ENCODE peak calls at places on chromosomes 6 and 20, in six cellular contexts. One of them, this sample, is unnamed.
A peak's percentile ranks its signal among the peaks of the same experiment; 100 is the strongest.

GRCh38 chr20:54221383-54221782 is 13.5 kb downstream of the PFDN4 start:
- DNase-seq in HepG2: no peak
- DNase-seq in sigmoid colon: no peak
- DNase-seq in breast epithelium: no peak
- DNase-seq in GM12878: no peak
- DNase-seq in stomach: no peak
- DNase-seq in this sample: no peak

GRCh38 chr6:147974376-147974775 is 368.3 kb upstream of the SASH1 start:
- DNase-seq in sigmoid colon: no peak
- DNase-seq in stomach: no peak
- DNase-seq in GM12878: no peak
- DNase-seq in breast epithelium: no peak
- DNase-seq in HepG2: peak; percentile 18
- DNase-seq in this sample: no peak

GRCh38 chr20:51563141-51563596 is 20.6 kb upstream of the NFATC2 start:
- DNase-seq in stomach: no peak
- DNase-seq in breast epithelium: no peak
- DNase-seq in GM12878: no peak
- DNase-seq in HepG2: no peak
- DNase-seq in sigmoid colon: no peak
- DNase-seq in this sample: no peak

GRCh38 chr6:41712651-41713103 is 22.7 kb downstream of the TFEB start:
- DNase-seq in sigmoid colon: peak; percentile 89
- DNase-seq in stomach: peak; percentile 92
- DNase-seq in GM12878: no peak
- DNase-seq in breast epithelium: peak; percentile 92
- DNase-seq in HepG2: no peak
- DNase-seq in this sample: no peak

GRCh38 chr6:2782356-2782708 is 17.1 kb downstream of the WRNIP1 start:
- DNase-seq in breast epithelium: no peak
- DNase-seq in GM12878: no peak
- DNase-seq in stomach: no peak
- DNase-seq in sigmoid colon: no peak
- DNase-seq in HepG2: no peak
- DNase-seq in this sample: no peak

GRCh38 chr6:55875420-55875819 is at the start of gene BMP5:
- DNase-seq in HepG2: no peak
- DNase-seq in breast epithelium: no peak
- DNase-seq in sigmoid colon: no peak
- DNase-seq in stomach: no peak
- DNase-seq in GM12878: no peak
- DNase-seq in this sample: no peak

GRCh38 chr6:36444470-36444869 is 1.7 kb downstream of the KCTD20 start:
- DNase-seq in sigmoid colon: no peak
- DNase-seq in GM12878: no peak
- DNase-seq in HepG2: no peak
- DNase-seq in stomach: no peak
- DNase-seq in breast epithelium: no peak
- DNase-seq in this sample: no peak

GRCh38 chr20:31693987-31694661 is 28.5 kb downstream of the BCL2L1 start:
- DNase-seq in breast epithelium: no peak
- DNase-seq in stomach: no peak
- DNase-seq in sigmoid colon: no peak
- DNase-seq in GM12878: no peak
- DNase-seq in HepG2: no peak
- DNase-seq in this sample: no peak

GRCh38 chr20:48139262-48140041 is 354.2 kb upstream of the SULF2 start:
- DNase-seq in breast epithelium: no peak
- DNase-seq in sigmoid colon: no peak
- DNase-seq in stomach: no peak
- DNase-seq in HepG2: no peak
- DNase-seq in GM12878: no peak
- DNase-seq in this sample: no peak

GRCh38 chr6:127547215-127547614 is 28.1 kb upstream of the MTCL3 start:
- DNase-seq in GM12878: no peak
- DNase-seq in sigmoid colon: no peak
- DNase-seq in breast epithelium: no peak
- DNase-seq in HepG2: no peak
- DNase-seq in stomach: no peak
- DNase-seq in this sample: no peak

GRCh38 chr6:53263915-53264314 is 84.8 kb downstream of the ELOVL5 start:
- DNase-seq in breast epithelium: no peak
- DNase-seq in sigmoid colon: no peak
- DNase-seq in HepG2: no peak
- DNase-seq in stomach: no peak
- DNase-seq in GM12878: no peak
- DNase-seq in this sample: no peak

GRCh38 chr20:14583413-14583812 is 246.0 kb upstream of the FLRT3 start:
- DNase-seq in stomach: no peak
- DNase-seq in breast epithelium: no peak
- DNase-seq in HepG2: no peak
- DNase-seq in sigmoid colon: no peak
- DNase-seq in GM12878: no peak
- DNase-seq in this sample: no peak

GRCh38 chr20:25586877-25587276 is 1.5 kb upstream of the NINL start:
- DNase-seq in breast epithelium: no peak
- DNase-seq in HepG2: no peak
- DNase-seq in sigmoid colon: no peak
- DNase-seq in stomach: no peak
- DNase-seq in GM12878: no peak
- DNase-seq in this sample: no peak

GRCh38 chr6:164346631-164347030 is 932.1 kb downstream of the QKI start:
- DNase-seq in HepG2: no peak
- DNase-seq in stomach: no peak
- DNase-seq in sigmoid colon: no peak
- DNase-seq in breast epithelium: no peak
- DNase-seq in GM12878: no peak
- DNase-seq in this sample: no peak

GRCh38 chr6:155143610-155144106 is 120.2 kb upstream of the CLDN20 start:
- DNase-seq in stomach: no peak
- DNase-seq in sigmoid colon: no peak
- DNase-seq in breast epithelium: no peak
- DNase-seq in HepG2: no peak
- DNase-seq in GM12878: no peak
- DNase-seq in this sample: no peak

GRCh38 chr20:16363832-16364687 is 209.2 kb downstream of the KIF16B start:
- DNase-seq in breast epithelium: no peak
- DNase-seq in sigmoid colon: no peak
- DNase-seq in HepG2: no peak
- DNase-seq in stomach: no peak
- DNase-seq in GM12878: no peak
- DNase-seq in this sample: no peak

GRCh38 chr6:53734473-53735299 is 60.1 kb upstream of the LRRC1 start:
- DNase-seq in HepG2: peak; percentile 31
- DNase-seq in stomach: peak; percentile 60
- DNase-seq in GM12878: peak; percentile 26
- DNase-seq in sigmoid colon: no peak
- DNase-seq in breast epithelium: no peak
- DNase-seq in this sample: no peak

GRCh38 chr20:53208110-53208908 is 236.2 kb downstream of the TSHZ2 start:
- DNase-seq in breast epithelium: no peak
- DNase-seq in stomach: no peak
- DNase-seq in GM12878: no peak
- DNase-seq in sigmoid colon: no peak
- DNase-seq in HepG2: no peak
- DNase-seq in this sample: no peak

GRCh38 chr6:168546730-168547129 is 105.7 kb downstream of the SMOC2 start:
- DNase-seq in GM12878: no peak
- DNase-seq in breast epithelium: no peak
- DNase-seq in sigmoid colon: no peak
- DNase-seq in stomach: no peak
- DNase-seq in HepG2: no peak
- DNase-seq in this sample: no peak

GRCh38 chr20:10658051-10658823 is 15.6 kb downstream of the JAG1 start:
- DNase-seq in HepG2: no peak
- DNase-seq in breast epithelium: no peak
- DNase-seq in stomach: no peak
- DNase-seq in sigmoid colon: peak; percentile 62
- DNase-seq in GM12878: no peak
- DNase-seq in this sample: no peak

GRCh38 chr6:109440325-109441068 is at the start of the genes PPIL6 and SMPD2:
- DNase-seq in stomach: peak; percentile 86
- DNase-seq in sigmoid colon: peak; percentile 95
- DNase-seq in breast epithelium: peak; percentile 76
- DNase-seq in GM12878: no peak
- DNase-seq in HepG2: peak; percentile 77
- DNase-seq in this sample: peak; percentile 93

GRCh38 chr6:113719056-113719455 is 138.1 kb upstream of the MARCKS start:
- DNase-seq in sigmoid colon: no peak
- DNase-seq in stomach: no peak
- DNase-seq in GM12878: no peak
- DNase-seq in breast epithelium: no peak
- DNase-seq in HepG2: no peak
- DNase-seq in this sample: no peak

GRCh38 chr20:49039854-49040253 is 6.3 kb upstream of the CSE1L start:
- DNase-seq in HepG2: no peak
- DNase-seq in stomach: no peak
- DNase-seq in sigmoid colon: no peak
- DNase-seq in GM12878: no peak
- DNase-seq in breast epithelium: no peak
- DNase-seq in this sample: no peak

GRCh38 chr20:58552366-58552934 is 37.3 kb upstream of the APCDD1L start:
- DNase-seq in breast epithelium: no peak
- DNase-seq in sigmoid colon: peak; percentile 13
- DNase-seq in HepG2: no peak
- DNase-seq in stomach: no peak
- DNase-seq in GM12878: no peak
- DNase-seq in this sample: no peak

GRCh38 chr6:153645326-153645725 is 393.7 kb upstream of the OPRM1 start:
- DNase-seq in GM12878: no peak
- DNase-seq in stomach: no peak
- DNase-seq in sigmoid colon: no peak
- DNase-seq in breast epithelium: no peak
- DNase-seq in HepG2: no peak
- DNase-seq in this sample: no peak

GRCh38 chr20:35490736-35491181 is 35.4 kb downstream of the CEP250 start:
- DNase-seq in HepG2: no peak
- DNase-seq in breast epithelium: no peak
- DNase-seq in sigmoid colon: no peak
- DNase-seq in GM12878: peak; percentile 51
- DNase-seq in stomach: no peak
- DNase-seq in this sample: peak; percentile 62
- TF ChIP-seq POLR2AphosphoS5 in HepG2: no peak
- TF ChIP-seq POLR2AphosphoS5 in breast epithelium: no peak
- TF ChIP-seq POLR2AphosphoS5 in sigmoid colon: no peak
- TF ChIP-seq POLR2AphosphoS5 in GM12878: peak; percentile 97
- TF ChIP-seq POLR2AphosphoS5 in stomach: no peak
- TF ChIP-seq POLR2AphosphoS5 in this sample: peak; percentile 96

GRCh38 chr6:95176322-95176721 is 401.0 kb upstream of the MANEA start:
- DNase-seq in stomach: no peak
- DNase-seq in HepG2: no peak
- DNase-seq in breast epithelium: no peak
- DNase-seq in GM12878: no peak
- DNase-seq in sigmoid colon: no peak
- DNase-seq in this sample: no peak
- TF ChIP-seq POLR2AphosphoS5 in stomach: no peak
- TF ChIP-seq POLR2AphosphoS5 in HepG2: no peak
- TF ChIP-seq POLR2AphosphoS5 in breast epithelium: no peak
- TF ChIP-seq POLR2AphosphoS5 in GM12878: no peak
- TF ChIP-seq POLR2AphosphoS5 in sigmoid colon: no peak
- TF ChIP-seq POLR2AphosphoS5 in this sample: no peak

GRCh38 chr6:121451250-121451649 is 15.8 kb downstream of the GJA1 start:
- DNase-seq in stomach: no peak
- DNase-seq in sigmoid colon: no peak
- DNase-seq in GM12878: no peak
- DNase-seq in breast epithelium: no peak
- DNase-seq in HepG2: no peak
- DNase-seq in this sample: no peak

GRCh38 chr6:121449331-121449730 is 13.9 kb downstream of the GJA1 start:
- DNase-seq in breast epithelium: no peak
- DNase-seq in HepG2: no peak
- DNase-seq in stomach: no peak
- DNase-seq in sigmoid colon: no peak
- DNase-seq in GM12878: no peak
- DNase-seq in this sample: no peak

GRCh38 chr6:121453191-121453590 is 17.7 kb downstream of the GJA1 start:
- DNase-seq in breast epithelium: no peak
- DNase-seq in stomach: no peak
- DNase-seq in sigmoid colon: no peak
- DNase-seq in GM12878: no peak
- DNase-seq in HepG2: no peak
- DNase-seq in this sample: no peak

DNA sequence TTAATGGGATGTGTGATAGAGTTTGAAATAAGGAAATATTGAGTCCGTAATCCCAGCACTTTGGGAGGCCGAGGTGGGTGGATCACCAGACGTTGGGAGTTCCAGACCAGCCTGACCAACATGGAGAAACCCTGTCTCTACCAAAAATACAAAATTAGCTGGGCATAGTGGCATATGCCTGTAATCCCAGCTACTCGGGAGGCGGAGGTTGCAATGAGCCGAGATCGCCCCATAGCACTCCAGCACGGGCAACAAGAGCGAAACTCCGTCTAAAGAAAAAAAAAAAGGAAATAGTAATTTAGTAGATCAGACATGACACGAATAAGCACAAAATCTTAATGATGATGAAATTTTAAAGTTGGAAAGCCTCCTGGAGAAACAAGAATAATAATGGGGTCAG is 14.8 kb downstream of the GJA1 start:
- DNase-seq in stomach: no peak
- DNase-seq in GM12878: no peak
- DNase-seq in HepG2: no peak
- DNase-seq in sigmoid colon: no peak
- DNase-seq in breast epithelium: no peak
- DNase-seq in this sample: no peak
- TF ChIP-seq POLR2AphosphoS5 in stomach: no peak
- TF ChIP-seq POLR2AphosphoS5 in GM12878: no peak
- TF ChIP-seq POLR2AphosphoS5 in HepG2: no peak
- TF ChIP-seq POLR2AphosphoS5 in sigmoid colon: no peak
- TF ChIP-seq POLR2AphosphoS5 in breast epithelium: no peak
- TF ChIP-seq POLR2AphosphoS5 in this sample: no peak

GRCh38 chr20:50421356-50422340 is 88.5 kb upstream of the PTPN1 start:
- DNase-seq in stomach: peak; percentile 35
- DNase-seq in HepG2: no peak
- DNase-seq in sigmoid colon: no peak
- DNase-seq in breast epithelium: no peak
- DNase-seq in GM12878: no peak
- DNase-seq in this sample: no peak
- TF ChIP-seq POLR2AphosphoS5 in stomach: no peak
- TF ChIP-seq POLR2AphosphoS5 in HepG2: no peak
- TF ChIP-seq POLR2AphosphoS5 in sigmoid colon: no peak
- TF ChIP-seq POLR2AphosphoS5 in breast epithelium: no peak
- TF ChIP-seq POLR2AphosphoS5 in GM12878: no peak
- TF ChIP-seq POLR2AphosphoS5 in this sample: no peak

DNA sequence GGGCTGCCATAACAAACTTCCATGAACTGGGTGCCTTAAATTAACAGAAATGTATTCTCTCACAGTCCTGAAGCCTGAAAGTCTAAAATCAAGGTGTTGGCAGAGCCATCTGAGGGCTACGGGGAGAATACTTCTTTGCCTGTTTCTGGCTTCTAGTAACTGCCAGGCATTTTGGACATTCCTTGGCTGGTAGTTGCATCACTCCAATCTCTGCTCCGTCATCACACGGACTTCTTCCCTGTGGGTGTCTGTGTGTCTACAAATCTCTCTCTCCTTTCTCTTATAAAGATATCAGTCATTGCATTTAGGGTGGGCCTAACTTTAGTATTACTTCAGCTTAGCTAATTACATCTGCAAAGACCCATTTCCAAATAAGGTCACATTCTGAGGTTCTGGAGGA is 20.9 kb upstream of the PERP start:
- DNase-seq in GM12878: no peak
- DNase-seq in stomach: no peak
- DNase-seq in sigmoid colon: no peak
- DNase-seq in HepG2: no peak
- DNase-seq in breast epithelium: no peak
- DNase-seq in this sample: no peak
- TF ChIP-seq POLR2AphosphoS5 in GM12878: no peak
- TF ChIP-seq POLR2AphosphoS5 in stomach: no peak
- TF ChIP-seq POLR2AphosphoS5 in sigmoid colon: no peak
- TF ChIP-seq POLR2AphosphoS5 in HepG2: no peak
- TF ChIP-seq POLR2AphosphoS5 in breast epithelium: no peak
- TF ChIP-seq POLR2AphosphoS5 in this sample: no peak

GRCh38 chr6:125233216-125233615 is 68.6 kb downstream of the HDDC2 start:
- DNase-seq in GM12878: no peak
- DNase-seq in stomach: no peak
- DNase-seq in sigmoid colon: no peak
- DNase-seq in HepG2: no peak
- DNase-seq in breast epithelium: no peak
- DNase-seq in this sample: no peak
- TF ChIP-seq POLR2AphosphoS5 in GM12878: no peak
- TF ChIP-seq POLR2AphosphoS5 in stomach: no peak
- TF ChIP-seq POLR2AphosphoS5 in sigmoid colon: no peak
- TF ChIP-seq POLR2AphosphoS5 in HepG2: no peak
- TF ChIP-seq POLR2AphosphoS5 in breast epithelium: no peak
- TF ChIP-seq POLR2AphosphoS5 in this sample: no peak